ENCODE peak calls at places on chromosomes 7 and 10, in eight cellular contexts. M is CD8-positive, alpha-beta T cell; P is transverse colon; Y is endothelial cell of umbilical vein; V is mesenchymal stem cell; O is cardiac muscle cell; H is OCI-LY7; D is upper lobe of right lung. L is an unnamed sample. For H3K4me1, the result is how much of the 10 kb centered on the place peaks cover.

GRCh38 chr10:50563906-50564305 is 59.9 kb downstream of the SGMS1 start:
- DNase-seq in M (no peak), P (no peak), Y (no peak), V (no peak), O (no peak), H (no peak), D (no peak), L (no peak)

GRCh38 chr10:61280303-61280702 is 172.9 kb downstream of the TMEM26 start:
- DNase-seq in M (no peak), P (no peak), Y (peak), V (peak), O (peak), H (no peak), D (no peak), L (no peak)

GRCh38 chr10:390449-391100 is 255.3 kb downstream of the ZMYND11 start:
- DNase-seq in M (no peak), P (no peak), Y (no peak), V (no peak), O (no peak), H (no peak), D (no peak), L (no peak)

GRCh38 chr7:92834661-92835139 is 1.7 kb downstream of the CDK6 start:
- DNase-seq in M (peak), P (peak), Y (peak), V (peak), O (peak), H (no peak), D (peak), L (no peak)

GRCh38 chr10:127619550-127619949 is 70.4 kb downstream of the NPS start:
- DNase-seq in M (no peak), P (no peak), Y (no peak), V (no peak), O (no peak), H (no peak), D (no peak), L (no peak)

GRCh38 chr7:116432517-116432916 is 67.0 kb upstream of the CAV2 start:
- DNase-seq in M (no peak), P (no peak), Y (no peak), V (no peak), O (no peak), H (no peak), D (no peak), L (no peak)

GRCh38 chr10:7397049-7397448 is 13.8 kb downstream of the SFMBT2 start:
- DNase-seq in M (no peak), P (no peak), Y (no peak), V (peak), O (no peak), H (no peak), D (no peak), L (no peak)

GRCh38 chr10:88890681-88891371 is 10.8 kb downstream of the STAMBPL1 start:
- DNase-seq in M (no peak), P (no peak), Y (no peak), V (no peak), O (peak), H (no peak), D (no peak), L (no peak)

GRCh38 chr7:8536431-8536830 is 103.0 kb downstream of the NXPH1 start:
- DNase-seq in M (no peak), P (no peak), Y (no peak), V (no peak), O (no peak), H (peak), D (no peak), L (no peak)

GRCh38 chr7:47044620-47045019 is 537.3 kb downstream of the TNS3 start:
- DNase-seq in M (no peak), P (no peak), Y (no peak), V (peak), O (no peak), H (peak), D (no peak), L (no peak)

GRCh38 chr10:94343159-94343558 is 19.6 kb downstream of the NOC3L start:
- DNase-seq in M (no peak), P (no peak), Y (no peak), V (peak), O (no peak), H (no peak), D (no peak), L (no peak)
- H3K4me1 ChIP-seq in M (under half), P (under half), Y (under half), V (under half), O (under half), H (under half), D (under half), L (under half)

GRCh38 chr7:123485187-123485586 is 49.2 kb downstream of the IQUB start:
- DNase-seq in M (no peak), P (no peak), Y (no peak), V (no peak), O (peak), H (no peak), D (no peak), L (no peak)

GRCh38 chr7:123485721-123486120 is 48.7 kb downstream of the IQUB start:
- DNase-seq in M (no peak), P (no peak), Y (no peak), V (no peak), O (no peak), H (no peak), D (no peak), L (no peak)

GRCh38 chr7:123480107-123480506 is 54.3 kb downstream of the IQUB start:
- DNase-seq in M (no peak), P (no peak), Y (no peak), V (no peak), O (no peak), H (no peak), D (no peak), L (no peak)

GRCh38 chr7:123484199-123484598 is 50.2 kb downstream of the IQUB start:
- DNase-seq in M (no peak), P (no peak), Y (no peak), V (no peak), O (no peak), H (no peak), D (no peak), L (no peak)
- H3K4me1 ChIP-seq in M (under half), P (under half), Y (under half), V (under half), O (under half), H (under half), D (under half), L (under half)

DNA sequence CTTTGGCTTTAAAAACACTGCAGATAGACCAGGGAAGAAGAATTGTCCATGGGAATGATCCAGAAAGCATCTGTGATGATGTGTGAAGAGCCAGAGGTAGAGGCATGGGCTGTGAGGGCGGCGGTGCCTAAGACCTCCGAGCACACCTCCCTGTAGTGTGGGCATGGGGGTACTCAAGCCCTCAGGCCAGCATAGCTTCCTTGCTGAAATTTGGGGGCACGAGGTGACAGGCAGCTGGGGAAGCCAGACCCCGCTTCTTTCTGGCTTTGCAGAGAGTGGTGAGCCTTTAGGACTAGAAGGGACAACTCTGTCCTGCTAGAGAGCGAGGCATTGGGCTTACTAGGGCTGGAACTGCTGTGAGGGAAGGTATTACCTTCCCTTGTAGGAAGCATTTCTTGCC is 187.7 kb upstream of the SH2B2 start:
- DNase-seq in M (no peak), P (no peak), Y (no peak), V (no peak), O (no peak), H (no peak), D (no peak), L (no peak)
- H3K4me1 ChIP-seq in M (under half), P (under half), Y (under half), V (under half), O (under half), H (under half), D (under half), L (under half)

GRCh38 chr7:79291498-79291865 is 162.0 kb downstream of the MAGI2 start:
- DNase-seq in M (no peak), P (no peak), Y (no peak), V (no peak), O (no peak), H (no peak), D (no peak), L (no peak)
- H3K4me1 ChIP-seq in M (under half), P (under half), Y (under half), V (under half), O (under half), H (under half), D (under half), L (under half)

DNA sequence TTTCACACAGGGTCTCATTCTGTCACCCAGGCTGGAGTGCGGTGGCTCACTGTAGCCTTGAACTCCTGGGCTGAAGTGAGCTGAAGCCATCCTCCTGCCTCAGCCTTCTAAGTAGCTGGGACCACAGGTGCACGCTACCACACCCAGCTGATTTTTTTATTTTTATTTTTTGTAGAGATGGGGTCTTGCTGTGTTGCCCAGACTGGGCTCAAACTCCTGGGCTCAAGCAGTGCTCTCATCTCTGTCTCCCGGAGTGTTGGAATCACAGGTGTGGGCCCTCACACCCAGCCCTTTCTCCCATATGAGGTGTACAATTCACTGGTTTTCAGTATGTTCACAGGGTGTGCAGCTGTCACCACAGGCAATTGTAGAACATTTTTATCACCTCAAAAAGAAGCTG is 5.2 kb downstream of the INPP5A start:
- DNase-seq in M (no peak), P (no peak), Y (no peak), V (no peak), O (no peak), H (no peak), D (no peak), L (no peak)
- H3K4me1 ChIP-seq in M (half or more), P (half or more), Y (under half), V (half or more), O (under half), H (half or more), D (under half), L (half or more)

GRCh38 chr7:105678811-105679495 is 97.7 kb upstream of the EFCAB10 start:
- DNase-seq in M (no peak), P (peak), Y (peak), V (no peak), O (peak), H (no peak), D (peak), L (no peak)
- H3K4me1 ChIP-seq in M (under half), P (under half), Y (under half), V (under half), O (under half), H (under half), D (half or more), L (half or more)